ENCODE peak calls at places on chromosomes 5 and 9, in six cellular contexts. One of them, this sample, is unnamed.

GRCh38 chr9:81686614-81687520 is 2.5 kb downstream of the TLE1 start:
- DNase-seq in CD8-positive, alpha-beta memory T cell: no peak
- DNase-seq in activated CD4-positive, CD25-positive, alpha-beta regulatory T cell treated with anti-CD3 and anti-CD28 coated beads, Interleukin-2, amount 50 U/mL, for 72 hours: no peak
- DNase-seq in omental fat pad: peak
- DNase-seq in RWPE1: peak
- DNase-seq in ecto neural progenitor cell: peak
- DNase-seq in this sample: peak

GRCh38 chr5:7857918-7858632 is 7.1 kb upstream of the CFAP90 start:
- DNase-seq in ecto neural progenitor cell: no peak
- DNase-seq in CD8-positive, alpha-beta memory T cell: no peak
- DNase-seq in activated CD4-positive, CD25-positive, alpha-beta regulatory T cell treated with anti-CD3 and anti-CD28 coated beads, Interleukin-2, amount 50 U/mL, for 72 hours: no peak
- DNase-seq in omental fat pad: no peak
- DNase-seq in RWPE1: no peak
- DNase-seq in this sample: no peak

GRCh38 chr9:116469128-116469527 is 218.0 kb upstream of the TRIM32 start:
- DNase-seq in ecto neural progenitor cell: no peak
- DNase-seq in omental fat pad: no peak
- DNase-seq in RWPE1: no peak
- DNase-seq in CD8-positive, alpha-beta memory T cell: no peak
- DNase-seq in activated CD4-positive, CD25-positive, alpha-beta regulatory T cell treated with anti-CD3 and anti-CD28 coated beads, Interleukin-2, amount 50 U/mL, for 72 hours: no peak
- DNase-seq in this sample: no peak

GRCh38 chr5:93257616-93258015 is 323.4 kb downstream of the NR2F1-AS1 start:
- DNase-seq in ecto neural progenitor cell: no peak
- DNase-seq in activated CD4-positive, CD25-positive, alpha-beta regulatory T cell treated with anti-CD3 and anti-CD28 coated beads, Interleukin-2, amount 50 U/mL, for 72 hours: no peak
- DNase-seq in CD8-positive, alpha-beta memory T cell: no peak
- DNase-seq in RWPE1: no peak
- DNase-seq in omental fat pad: no peak
- DNase-seq in this sample: no peak

GRCh38 chr5:173178369-173178910 is 34.1 kb downstream of the BNIP1 start:
- DNase-seq in RWPE1: no peak
- DNase-seq in CD8-positive, alpha-beta memory T cell: no peak
- DNase-seq in activated CD4-positive, CD25-positive, alpha-beta regulatory T cell treated with anti-CD3 and anti-CD28 coated beads, Interleukin-2, amount 50 U/mL, for 72 hours: no peak
- DNase-seq in ecto neural progenitor cell: no peak
- DNase-seq in omental fat pad: no peak
- DNase-seq in this sample: no peak

GRCh38 chr9:23581936-23582335 is 244.1 kb downstream of the ELAVL2 start:
- DNase-seq in omental fat pad: no peak
- DNase-seq in activated CD4-positive, CD25-positive, alpha-beta regulatory T cell treated with anti-CD3 and anti-CD28 coated beads, Interleukin-2, amount 50 U/mL, for 72 hours: no peak
- DNase-seq in RWPE1: peak
- DNase-seq in CD8-positive, alpha-beta memory T cell: no peak
- DNase-seq in ecto neural progenitor cell: no peak
- DNase-seq in this sample: no peak

GRCh38 chr5:93746406-93747056 is 5.1 kb upstream of the POU5F2 start:
- DNase-seq in CD8-positive, alpha-beta memory T cell: no peak
- DNase-seq in omental fat pad: no peak
- DNase-seq in ecto neural progenitor cell: no peak
- DNase-seq in RWPE1: no peak
- DNase-seq in activated CD4-positive, CD25-positive, alpha-beta regulatory T cell treated with anti-CD3 and anti-CD28 coated beads, Interleukin-2, amount 50 U/mL, for 72 hours: no peak
- DNase-seq in this sample: no peak

GRCh38 chr5:264346-264745 is 7.1 kb upstream of the PDCD6 start:
- DNase-seq in ecto neural progenitor cell: no peak
- DNase-seq in omental fat pad: no peak
- DNase-seq in activated CD4-positive, CD25-positive, alpha-beta regulatory T cell treated with anti-CD3 and anti-CD28 coated beads, Interleukin-2, amount 50 U/mL, for 72 hours: no peak
- DNase-seq in CD8-positive, alpha-beta memory T cell: no peak
- DNase-seq in RWPE1: no peak
- DNase-seq in this sample: no peak

GRCh38 chr5:88691945-88692868 is 190.8 kb downstream of the MEF2C start:
- DNase-seq in CD8-positive, alpha-beta memory T cell: no peak
- DNase-seq in activated CD4-positive, CD25-positive, alpha-beta regulatory T cell treated with anti-CD3 and anti-CD28 coated beads, Interleukin-2, amount 50 U/mL, for 72 hours: no peak
- DNase-seq in ecto neural progenitor cell: no peak
- DNase-seq in omental fat pad: no peak
- DNase-seq in RWPE1: no peak
- DNase-seq in this sample: no peak

GRCh38 chr5:134258896-134259295 is 33.0 kb upstream of the PPP2CA start:
- DNase-seq in omental fat pad: no peak
- DNase-seq in CD8-positive, alpha-beta memory T cell: no peak
- DNase-seq in activated CD4-positive, CD25-positive, alpha-beta regulatory T cell treated with anti-CD3 and anti-CD28 coated beads, Interleukin-2, amount 50 U/mL, for 72 hours: no peak
- DNase-seq in RWPE1: no peak
- DNase-seq in ecto neural progenitor cell: no peak
- DNase-seq in this sample: no peak

GRCh38 chr9:112411626-112412027 is 31.7 kb downstream of the HSDL2 start:
- DNase-seq in omental fat pad: no peak
- DNase-seq in CD8-positive, alpha-beta memory T cell: no peak
- DNase-seq in ecto neural progenitor cell: no peak
- DNase-seq in RWPE1: no peak
- DNase-seq in activated CD4-positive, CD25-positive, alpha-beta regulatory T cell treated with anti-CD3 and anti-CD28 coated beads, Interleukin-2, amount 50 U/mL, for 72 hours: no peak
- DNase-seq in this sample: no peak